ENCODE peak calls at places on chromosomes 11 and 22, in ten cellular contexts. V, H, E, G, R, P, Z, M, Y and L are unnamed samples.

GRCh38 chr22:47266329-47266728 is 503.9 kb downstream of the TBC1D22A start:
- DNase-seq in H (no peak), M (no peak), E (no peak), Z (no peak), Y (no peak), P (no peak), R (no peak), G (no peak), V (no peak), L (peak)

GRCh38 chr22:47401592-47401898 is 639.1 kb downstream of the TBC1D22A start:
- DNase-seq in H (no peak), Z (no peak), Y (no peak), P (no peak), R (no peak), M (no peak), E (no peak), V (no peak), G (no peak), L (no peak)

GRCh38 chr11:119774180-119774763 is 45.3 kb upstream of the NECTIN1 start:
- DNase-seq in V (no peak), P (no peak), Z (no peak), H (no peak), M (no peak), G (peak), R (no peak), E (no peak), Y (no peak), L (no peak)

GRCh38 chr22:22168190-22168940 is 76.2 kb upstream of the VPREB1 start:
- DNase-seq in P (no peak), Y (no peak), M (no peak), E (no peak), V (peak), Z (no peak), R (no peak), H (no peak), G (peak), L (no peak)

GRCh38 chr11:57310091-57310490 is 14.7 kb downstream of the TNKS1BP1 start:
- DNase-seq in M (no peak), E (no peak), H (no peak), Y (no peak), R (no peak), V (no peak), G (no peak), P (no peak), Z (no peak), L (no peak)

GRCh38 chr11:92765418-92765817 is 204.0 kb upstream of the MTNR1B start:
- DNase-seq in Z (no peak), R (no peak), V (no peak), H (no peak), G (no peak), Y (no peak), E (no peak), P (no peak), M (no peak), L (no peak)

GRCh38 chr11:36672815-36673450 is 74.9 kb upstream of the RAG2 start:
- DNase-seq in E (peak), P (no peak), Y (no peak), M (no peak), G (peak), Z (peak), V (peak), R (no peak), H (no peak), L (peak)

GRCh38 chr11:76074178-76075112 is 131.9 kb downstream of the WNT11 start:
- DNase-seq in M (no peak), Y (no peak), R (no peak), P (no peak), E (no peak), V (peak), G (peak), Z (no peak), H (no peak), L (no peak)

GRCh38 chr11:3095712-3096361 is 38.6 kb upstream of the CARS1 start:
- DNase-seq in Z (no peak), G (peak), Y (peak), R (no peak), P (no peak), M (no peak), E (no peak), V (peak), H (no peak), L (peak)

GRCh38 chr11:35163707-35164496 is 24.9 kb downstream of the CD44 start:
- DNase-seq in P (no peak), E (no peak), G (no peak), V (no peak), R (no peak), Z (no peak), Y (no peak), H (no peak), M (no peak), L (no peak)

GRCh38 chr11:2734181-2735052 is 34.6 kb upstream of the KCNQ1OT1 start:
- DNase-seq in G (no peak), P (no peak), M (no peak), Z (no peak), H (no peak), E (no peak), V (no peak), R (no peak), Y (no peak), L (no peak)

GRCh38 chr11:2816517-2816916 is 69.1 kb downstream of the CDKN1C start:
- DNase-seq in Z (no peak), G (no peak), E (no peak), M (no peak), P (no peak), R (no peak), V (no peak), Y (no peak), H (no peak), L (no peak)

GRCh38 chr11:63277345-63277943 is 34.0 kb upstream of the SLC22A25 start:
- DNase-seq in Z (no peak), G (no peak), R (no peak), P (no peak), V (no peak), Y (no peak), M (no peak), H (no peak), E (no peak), L (no peak)

GRCh38 chr22:20967697-20968201 is 694 bp downstream of the AIFM3 start:
- DNase-seq in G (no peak), M (no peak), H (no peak), P (no peak), Z (no peak), V (no peak), R (no peak), Y (no peak), E (no peak), L (no peak)

GRCh38 chr22:41541484-41541883 is 2.8 kb downstream of the POLR3H start:
- DNase-seq in H (no peak), Z (no peak), E (no peak), R (no peak), M (no peak), Y (no peak), P (no peak), V (no peak), G (no peak), L (no peak)

GRCh38 chr22:41543854-41544670 is at the start of gene POLR3H:
- DNase-seq in M (peak), E (peak), H (peak), V (peak), P (peak), Z (peak), Y (peak), G (peak), R (peak), L (peak)

GRCh38 chr22:41548830-41549211 is 4.6 kb upstream of the POLR3H start:
- DNase-seq in M (no peak), G (no peak), P (no peak), R (no peak), Z (no peak), H (no peak), Y (no peak), V (no peak), E (no peak), L (no peak)

GRCh38 chr22:41542224-41542623 is 2.0 kb downstream of the POLR3H start:
- DNase-seq in G (no peak), M (no peak), V (no peak), H (no peak), Z (no peak), R (no peak), E (no peak), Y (no peak), P (no peak), L (no peak)

DNA sequence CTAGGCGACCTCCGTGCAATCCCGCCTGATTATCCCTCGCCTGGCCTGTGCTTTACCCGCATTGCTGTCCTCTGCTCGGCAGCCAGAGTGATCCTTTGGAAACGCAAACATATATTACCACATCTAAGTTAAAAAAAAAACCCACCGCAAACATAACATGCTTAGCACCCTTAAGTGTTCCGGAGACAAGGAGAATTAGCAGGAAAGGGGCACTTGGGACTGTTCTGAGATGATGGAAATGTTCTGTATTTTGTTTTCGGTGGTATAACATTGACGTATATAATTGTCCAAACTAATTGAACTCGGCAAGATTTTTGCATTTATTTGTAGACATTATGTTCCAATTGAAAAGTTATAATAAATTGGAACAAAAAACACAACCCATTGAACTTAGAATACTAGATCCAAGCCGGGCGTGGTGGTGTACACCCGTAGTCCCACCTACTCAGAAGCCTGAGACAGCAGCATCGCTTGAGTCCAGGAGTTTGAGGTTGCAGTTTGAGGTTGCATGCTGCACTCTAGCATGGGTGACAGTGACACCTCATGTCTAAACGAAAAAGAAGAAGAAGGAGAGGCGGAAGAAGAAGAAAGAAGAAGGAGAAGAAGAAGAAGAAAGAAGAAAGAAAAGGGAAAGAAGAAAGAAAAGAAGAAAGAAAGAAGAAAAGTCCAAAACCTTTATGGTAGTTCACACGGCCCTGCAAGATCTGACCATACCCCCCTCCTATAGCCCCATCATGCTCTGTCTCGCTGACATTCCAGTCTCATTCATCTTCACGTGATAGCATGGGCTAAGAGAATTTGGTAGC is 604 bp upstream of the POLR3H start:
- DNase-seq in E (no peak), Z (no peak), G (no peak), P (no peak), Y (no peak), H (no peak), M (no peak), V (no peak), R (no peak), L (no peak)
- H3K4me3 ChIP-seq in E (peak), Z (no peak), G (peak), P (peak), Y (peak), H (peak), M (peak), V (peak), R (peak), L (peak)

GRCh38 chr11:74770456-74770855 is 21.8 kb downstream of the RNF169 start:
- DNase-seq in H (no peak), P (no peak), Y (no peak), E (no peak), M (no peak), V (peak), R (no peak), G (no peak), Z (no peak), L (no peak)

GRCh38 chr11:74773481-74773880 is 24.8 kb downstream of the RNF169 start:
- DNase-seq in R (no peak), Z (no peak), G (peak), P (no peak), H (no peak), Y (no peak), M (no peak), V (no peak), E (peak), L (no peak)

GRCh38 chr11:74766905-74767304 is 18.3 kb downstream of the RNF169 start:
- DNase-seq in H (no peak), Y (no peak), Z (no peak), G (no peak), M (no peak), E (no peak), V (no peak), R (no peak), P (no peak), L (no peak)

GRCh38 chr11:74769058-74769457 is 20.4 kb downstream of the RNF169 start:
- DNase-seq in G (no peak), E (no peak), H (no peak), V (no peak), R (no peak), Z (no peak), P (no peak), M (no peak), Y (no peak), L (no peak)

GRCh38 chr11:74771139-74771538 is 22.5 kb downstream of the RNF169 start:
- DNase-seq in H (no peak), E (no peak), Z (no peak), R (no peak), P (no peak), M (no peak), V (no peak), G (no peak), Y (no peak), L (no peak)
- H3K4me3 ChIP-seq in H (no peak), E (no peak), Z (no peak), R (no peak), P (no peak), M (no peak), V (no peak), G (no peak), Y (no peak), L (no peak)

DNA sequence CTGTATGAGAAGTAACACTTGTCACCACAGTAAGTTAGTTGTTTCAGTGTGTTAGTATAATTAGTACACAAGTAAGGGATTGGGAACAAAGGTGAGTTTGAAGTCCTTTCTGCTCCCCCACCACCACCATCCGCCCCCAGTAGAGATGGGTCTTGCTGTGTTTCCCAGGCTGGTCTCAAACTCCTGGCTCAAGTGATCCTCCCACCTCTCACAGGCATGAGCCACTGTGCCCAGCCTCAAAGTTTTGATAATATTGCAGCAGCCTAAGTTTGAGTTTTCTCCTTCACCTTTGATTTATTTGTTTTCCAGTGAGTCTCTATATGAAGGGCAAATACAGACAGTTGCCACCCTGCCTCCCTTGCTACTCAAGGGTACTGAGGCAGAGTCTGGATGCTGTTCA is 23.7 kb upstream of the GRK2 start:
- DNase-seq in E (no peak), R (no peak), V (no peak), Y (no peak), G (no peak), H (no peak), P (no peak), Z (no peak), M (no peak), L (no peak)
- H3K4me3 ChIP-seq in E (no peak), R (peak), V (peak), Y (peak), G (no peak), H (no peak), P (peak), Z (no peak), M (no peak), L (no peak)

GRCh38 chr22:40001800-40002577 is 7.2 kb downstream of the FAM83F start:
- DNase-seq in E (no peak), P (no peak), R (no peak), Y (no peak), V (no peak), H (no peak), Z (no peak), M (no peak), G (peak), L (no peak)

GRCh38 chr22:39999144-39999757 is 4.5 kb downstream of the FAM83F start:
- DNase-seq in P (no peak), H (peak), R (no peak), M (no peak), G (no peak), Y (no peak), V (peak), Z (no peak), E (no peak), L (no peak)

GRCh38 chr22:40001104-40001503 is 6.3 kb downstream of the FAM83F start:
- DNase-seq in Z (no peak), R (no peak), E (no peak), P (no peak), Y (no peak), H (no peak), V (no peak), G (no peak), M (no peak), L (no peak)

GRCh38 chr22:39997939-39998726 is 3.4 kb downstream of the FAM83F start:
- DNase-seq in R (no peak), M (no peak), V (peak), H (peak), Y (no peak), P (no peak), Z (no peak), G (no peak), E (no peak), L (no peak)

DNA sequence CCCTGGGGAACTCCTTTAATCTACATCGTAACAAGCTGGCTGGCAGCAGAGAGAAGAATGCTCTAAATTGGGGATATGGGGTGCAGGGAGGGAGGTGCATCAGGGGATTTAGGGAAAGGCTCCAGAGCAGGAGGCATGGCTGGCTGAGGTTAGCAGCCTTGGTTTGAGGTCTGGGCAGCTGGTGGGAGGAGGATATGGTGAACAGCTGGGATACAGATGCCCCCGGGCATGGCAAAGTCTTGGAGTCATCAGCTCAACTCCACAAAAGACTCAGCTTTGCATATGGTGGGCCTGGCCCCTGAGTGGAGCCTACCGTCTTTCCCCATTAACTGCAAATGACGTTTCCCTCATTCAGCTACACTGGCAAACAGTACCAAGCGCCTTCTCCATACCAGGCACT is 5.4 kb downstream of the FAM83F start:
- DNase-seq in Z (no peak), G (no peak), H (no peak), R (no peak), Y (no peak), E (no peak), V (no peak), P (no peak), M (no peak), L (no peak)
- H3K4me3 ChIP-seq in Z (no peak), G (no peak), H (no peak), R (no peak), Y (no peak), E (no peak), V (no peak), P (no peak), M (no peak), L (no peak)

GRCh38 chr22:36028646-36029405 is at the start of gene RBFOX2:
- DNase-seq in G (peak), E (peak), V (peak), R (peak), Z (peak), P (peak), M (peak), H (peak), Y (peak), L (peak)

GRCh38 chr22:36029406-36029755 is 757 bp upstream of the RBFOX2 start:
- DNase-seq in G (no peak), Z (no peak), E (no peak), R (no peak), Y (no peak), V (no peak), H (no peak), M (no peak), P (no peak), L (no peak)

GRCh38 chr22:36027960-36028645 is 521 bp downstream of the RBFOX2 start:
- DNase-seq in Z (no peak), P (no peak), E (no peak), H (no peak), Y (peak), M (no peak), G (no peak), V (no peak), R (no peak), L (no peak)

GRCh38 chr22:36027579-36027959 is 1.1 kb downstream of the RBFOX2 start:
- DNase-seq in V (no peak), R (no peak), Z (no peak), G (peak), P (no peak), H (no peak), E (no peak), Y (peak), M (no peak), L (peak)

GRCh38 chr22:36026741-36027140 is 1.9 kb downstream of the RBFOX2 start:
- DNase-seq in Y (no peak), G (peak), P (no peak), H (no peak), R (no peak), V (peak), M (no peak), E (no peak), Z (no peak), L (no peak)
- H3K4me3 ChIP-seq in Y (peak), G (peak), P (no peak), H (peak), R (peak), V (peak), M (peak), E (peak), Z (no peak), L (peak)

GRCh38 chr11:67483901-67484665 is 1.3 kb downstream of the AIP start:
- DNase-seq in Y (no peak), G (no peak), M (no peak), P (peak), E (no peak), V (no peak), R (no peak), Z (no peak), H (no peak), L (no peak)

GRCh38 chr11:67488155-67488480 is 5.3 kb downstream of the AIP start:
- DNase-seq in V (no peak), P (no peak), R (no peak), Z (no peak), H (no peak), E (no peak), G (no peak), Y (no peak), M (no peak), L (no peak)

GRCh38 chr11:67484847-67485311 is 2.1 kb downstream of the AIP start:
- DNase-seq in R (no peak), Z (no peak), H (peak), V (no peak), P (peak), G (no peak), M (no peak), Y (peak), E (no peak), L (no peak)

GRCh38 chr11:67489203-67489859 is 6.5 kb downstream of the AIP start:
- DNase-seq in R (no peak), Y (no peak), H (no peak), V (no peak), G (no peak), M (no peak), E (no peak), Z (no peak), P (no peak), L (no peak)

GRCh38 chr11:67486481-67487195 is 3.8 kb downstream of the AIP start:
- DNase-seq in Y (no peak), M (no peak), R (no peak), V (no peak), H (no peak), E (no peak), P (peak), G (no peak), Z (no peak), L (no peak)
- H3K4me3 ChIP-seq in Y (no peak), M (no peak), R (no peak), V (no peak), H (no peak), E (no peak), P (peak), G (no peak), Z (no peak), L (no peak)

GRCh38 chr22:50300620-50301257 is 6.7 kb downstream of the PLXNB2 start:
- DNase-seq in H (no peak), P (no peak), V (no peak), G (no peak), M (no peak), E (no peak), Z (no peak), Y (no peak), R (no peak), L (no peak)
- H3K4me3 ChIP-seq in H (peak), P (no peak), V (no peak), G (no peak), M (peak), E (peak), Z (no peak), Y (peak), R (no peak), L (no peak)